ENCODE peak calls at places on chromosome 1, in seven cellular contexts. Q, X, M, D, Y, J and Z are unnamed samples.

GRCh38 chr1:100597784-100598183 is 59.8 kb downstream of the GPR88 start:
- DNase-seq in Q (no peak), X (no peak), M (no peak), D (no peak), Y (no peak), J (no peak), Z (no peak)

GRCh38 chr1:30616759-30617158 is 106.6 kb downstream of the MATN1 start:
- DNase-seq in Q (peak), X (no peak), M (no peak), D (no peak), Y (no peak), J (no peak), Z (no peak)

GRCh38 chr1:24702511-24703293 is 42.5 kb upstream of the CLIC4 start:
- DNase-seq in Q (no peak), X (no peak), M (no peak), D (no peak), Y (no peak), J (no peak), Z (no peak)

GRCh38 chr1:206828061-206828460 is 37.4 kb upstream of the IL20 start:
- DNase-seq in Q (no peak), X (no peak), M (no peak), D (no peak), Y (no peak), J (no peak), Z (no peak)

GRCh38 chr1:5747428-5748285 is 244.6 kb downstream of the NPHP4 start:
- DNase-seq in Q (peak), X (no peak), M (no peak), D (no peak), Y (no peak), J (no peak), Z (no peak)

GRCh38 chr1:76006234-76006633 is 68.3 kb upstream of the ST6GALNAC3 start:
- DNase-seq in Q (no peak), X (peak), M (peak), D (no peak), Y (no peak), J (no peak), Z (peak)

GRCh38 chr1:63659448-63659847 is 66.2 kb downstream of the PGM1 start:
- DNase-seq in Q (no peak), X (no peak), M (no peak), D (no peak), Y (no peak), J (no peak), Z (no peak)

GRCh38 chr1:182781849-182782586 is 7.6 kb upstream of the NPL start:
- DNase-seq in Q (peak), X (peak), M (peak), D (peak), Y (peak), J (peak), Z (peak)

GRCh38 chr1:104878203-104878911 is 1128.7 kb downstream of the AMY1C start:
- DNase-seq in Q (no peak), X (no peak), M (no peak), D (no peak), Y (no peak), J (no peak), Z (no peak)

GRCh38 chr1:156748670-156749428 is 2.6 kb downstream of the HDGF start:
- DNase-seq in Q (peak), X (no peak), M (peak), D (no peak), Y (no peak), J (peak), Z (no peak)

GRCh38 chr1:59393211-59394180 is 96.6 kb downstream of the FGGY start:
- DNase-seq in Q (peak), X (no peak), M (peak), D (no peak), Y (no peak), J (no peak), Z (peak)

GRCh38 chr1:87131809-87132663 is 196.6 kb upstream of the LMO4 start:
- DNase-seq in Q (peak), X (peak), M (peak), D (peak), Y (peak), J (peak), Z (peak)

GRCh38 chr1:81010156-81010555 is 790.6 kb upstream of the ADGRL2 start:
- DNase-seq in Q (no peak), X (no peak), M (no peak), D (no peak), Y (no peak), J (no peak), Z (no peak)

GRCh38 chr1:228405200-228405978 is 1.2 kb downstream of the TRIM11 start:
- DNase-seq in Q (no peak), X (no peak), M (no peak), D (no peak), Y (no peak), J (no peak), Z (no peak)

GRCh38 chr1:48036693-48037386 is 39.7 kb upstream of the TRABD2B start:
- DNase-seq in Q (no peak), X (no peak), M (no peak), D (no peak), Y (no peak), J (no peak), Z (no peak)

GRCh38 chr1:243260221-243260880 is 4.5 kb downstream of the SDCCAG8 start:
- DNase-seq in Q (no peak), X (no peak), M (no peak), D (no peak), Y (no peak), J (no peak), Z (no peak)

GRCh38 chr1:228691926-228692325 is 43.4 kb upstream of the RHOU start:
- DNase-seq in Q (peak), X (peak), M (peak), D (no peak), Y (peak), J (peak), Z (peak)

GRCh38 chr1:117871013-117871412 is 58.4 kb downstream of the GDAP2 start:
- DNase-seq in Q (no peak), X (no peak), M (no peak), D (no peak), Y (no peak), J (no peak), Z (no peak)

GRCh38 chr1:64340361-64340760 is 129.6 kb upstream of the CACHD1 start:
- DNase-seq in Q (no peak), X (no peak), M (no peak), D (no peak), Y (no peak), J (no peak), Z (no peak)

GRCh38 chr1:150562384-150563339 is 13.5 kb downstream of the ADAMTSL4 start:
- DNase-seq in Q (no peak), X (no peak), M (no peak), D (peak), Y (peak), J (no peak), Z (no peak)

GRCh38 chr1:2602311-2602835 is 15.8 kb downstream of the PRXL2B start:
- DNase-seq in Q (no peak), X (no peak), M (no peak), D (no peak), Y (no peak), J (no peak), Z (no peak)

GRCh38 chr1:43540653-43541071 is 10.0 kb downstream of the PTPRF start:
- DNase-seq in Q (peak), X (no peak), M (no peak), D (no peak), Y (no peak), J (no peak), Z (no peak)

GRCh38 chr1:111565079-111565478 is 54.5 kb upstream of the RAP1A start:
- DNase-seq in Q (no peak), X (no peak), M (peak), D (no peak), Y (no peak), J (no peak), Z (peak)

GRCh38 chr1:53654216-53655210 is 84.5 kb downstream of the GLIS1 start:
- DNase-seq in Q (no peak), X (no peak), M (peak), D (no peak), Y (no peak), J (no peak), Z (no peak)

GRCh38 chr1:18619467-18619835 is 11.2 kb upstream of the PAX7 start:
- DNase-seq in Q (no peak), X (no peak), M (no peak), D (no peak), Y (no peak), J (no peak), Z (no peak)

GRCh38 chr1:37078866-37079265 is 44.6 kb upstream of the GRIK3 start:
- DNase-seq in Q (no peak), X (no peak), M (no peak), D (no peak), Y (no peak), J (no peak), Z (no peak)

GRCh38 chr1:24803220-24803619 is 58.0 kb downstream of the CLIC4 start:
- DNase-seq in Q (no peak), X (no peak), M (no peak), D (no peak), Y (no peak), J (no peak), Z (no peak)

GRCh38 chr1:162206749-162207635 is 137.5 kb downstream of the NOS1AP start:
- DNase-seq in Q (peak), X (no peak), M (no peak), D (no peak), Y (no peak), J (peak), Z (no peak)

GRCh38 chr1:226541631-226542622 is 6.6 kb upstream of the STUM start:
- DNase-seq in Q (peak), X (no peak), M (no peak), D (no peak), Y (no peak), J (no peak), Z (no peak)

GRCh38 chr1:53625766-53626520 is 113.0 kb downstream of the GLIS1 start:
- DNase-seq in Q (peak), X (no peak), M (no peak), D (no peak), Y (no peak), J (no peak), Z (peak)

GRCh38 chr1:8191474-8191873 is 126.4 kb upstream of the SLC45A1 start:
- DNase-seq in Q (no peak), X (no peak), M (no peak), D (no peak), Y (no peak), J (no peak), Z (no peak)